ENCODE peak calls at places on chromosomes 7 and 10, in four cellular contexts. X, D, K and Y are unnamed samples.
A peak's percentile ranks its signal among the peaks of the same experiment; 100 is the strongest.

GRCh38 chr10:26516540-26517101 is 78.5 kb downstream of the APBB1IP start:
- DNase-seq in X (no peak), D (no peak), K (no peak), Y (no peak)

GRCh38 chr10:944034-944831 is 12.7 kb upstream of the LARP4B start:
- DNase-seq in X (no peak), D (peak; percentile 79), K (peak; percentile 39), Y (peak; percentile 51)

GRCh38 chr7:103065666-103066065 is 8.9 kb downstream of the FBXL13 start:
- DNase-seq in X (peak; percentile 74), D (no peak), K (peak; percentile 34), Y (no peak)

GRCh38 chr7:91846436-91846835 is 34.1 kb downstream of the MTERF1 start:
- DNase-seq in X (no peak), D (no peak), K (no peak), Y (no peak)

GRCh38 chr7:157208758-157209413 is 70.2 kb downstream of the UBE3C start:
- DNase-seq in X (no peak), D (no peak), K (no peak), Y (no peak)

GRCh38 chr10:114256822-114257221 is 17.8 kb downstream of the VWA2 start:
- DNase-seq in X (no peak), D (no peak), K (no peak), Y (no peak)

GRCh38 chr7:2016761-2017482 is 215.8 kb downstream of the MAD1L1 start:
- DNase-seq in X (no peak), D (peak; percentile 15), K (no peak), Y (peak; percentile 31)

GRCh38 chr7:68511281-68511680 is 1087.0 kb upstream of the AUTS2 start:
- DNase-seq in X (no peak), D (no peak), K (no peak), Y (no peak)

GRCh38 chr7:131145770-131146169 is 181.9 kb upstream of the MKLN1 start:
- DNase-seq in X (no peak), D (no peak), K (no peak), Y (no peak)

GRCh38 chr10:31030216-31030615 is 1.4 kb downstream of the ZNF438 start:
- DNase-seq in X (no peak), D (no peak), K (no peak), Y (no peak)

GRCh38 chr7:151399305-151399601 is 10.6 kb downstream of the WDR86 start:
- DNase-seq in X (no peak), D (no peak), K (no peak), Y (no peak)

GRCh38 chr7:37833107-37833817 is 15.1 kb upstream of the NME8 start:
- DNase-seq in X (peak; percentile 42), D (peak; percentile 50), K (peak; percentile 56), Y (no peak)

GRCh38 chr7:1709900-1710299 is 39.8 kb downstream of the ELFN1 start:
- DNase-seq in X (no peak), D (no peak), K (no peak), Y (no peak)

GRCh38 chr10:60414877-60415585 is 25.4 kb upstream of the ANK3 start:
- DNase-seq in X (no peak), D (no peak), K (no peak), Y (no peak)

GRCh38 chr7:143177374-143178119 is 5.7 kb upstream of the TAS2R39 start:
- DNase-seq in X (no peak), D (no peak), K (no peak), Y (no peak)

GRCh38 chr7:80387634-80388033 is 124.2 kb downstream of the GNAT3 start:
- DNase-seq in X (no peak), D (no peak), K (no peak), Y (no peak)

GRCh38 chr10:50322075-50322474 is 70.8 kb upstream of the ASAH2 start:
- DNase-seq in X (no peak), D (no peak), K (no peak), Y (no peak)

GRCh38 chr7:75881436-75882095 is 2.7 kb downstream of the RHBDD2 start:
- DNase-seq in X (no peak), D (no peak), K (no peak), Y (no peak)

GRCh38 chr7:234712-235553 is 42.6 kb downstream of the FAM20C start:
- DNase-seq in X (no peak), D (peak; percentile 81), K (no peak), Y (peak; percentile 83)

GRCh38 chr10:69180525-69181204 is 631 bp downstream of the SUPV3L1 start:
- DNase-seq in X (no peak), D (no peak), K (no peak), Y (no peak)

GRCh38 chr10:90407116-90407515 is 450.7 kb downstream of the HTR7 start:
- DNase-seq in X (no peak), D (no peak), K (no peak), Y (no peak)

GRCh38 chr7:48089415-48089975 is 430 bp downstream of the UPP1 start:
- DNase-seq in X (peak; percentile 52), D (peak; percentile 72), K (no peak), Y (no peak)

GRCh38 chr7:48085433-48085791 is 3.7 kb upstream of the UPP1 start:
- DNase-seq in X (no peak), D (no peak), K (no peak), Y (no peak)

GRCh38 chr7:48088559-48089414 is at the start of gene UPP1:
- DNase-seq in X (peak; percentile 86), D (peak; percentile 96), K (peak; percentile 90), Y (peak; percentile 75)

GRCh38 chr7:48085942-48086341 is 3.1 kb upstream of the UPP1 start:
- DNase-seq in X (no peak), D (no peak), K (no peak), Y (no peak)

GRCh38 chr7:48087349-48087748 is 1.7 kb upstream of the UPP1 start:
- DNase-seq in X (no peak), D (no peak), K (no peak), Y (no peak)
- TF ChIP-seq CTCF in X (no peak), D (no peak), K (no peak), Y (no peak)

GRCh38 chr7:89335490-89335889 is 540.0 kb upstream of the TEX47 start:
- DNase-seq in X (no peak), D (no peak), K (no peak), Y (no peak)

GRCh38 chr7:89332026-89332425 is 536.5 kb upstream of the TEX47 start:
- DNase-seq in X (no peak), D (no peak), K (no peak), Y (no peak)

GRCh38 chr7:89339748-89340147 is 544.2 kb upstream of the TEX47 start:
- DNase-seq in X (no peak), D (no peak), K (no peak), Y (no peak)

DNA sequence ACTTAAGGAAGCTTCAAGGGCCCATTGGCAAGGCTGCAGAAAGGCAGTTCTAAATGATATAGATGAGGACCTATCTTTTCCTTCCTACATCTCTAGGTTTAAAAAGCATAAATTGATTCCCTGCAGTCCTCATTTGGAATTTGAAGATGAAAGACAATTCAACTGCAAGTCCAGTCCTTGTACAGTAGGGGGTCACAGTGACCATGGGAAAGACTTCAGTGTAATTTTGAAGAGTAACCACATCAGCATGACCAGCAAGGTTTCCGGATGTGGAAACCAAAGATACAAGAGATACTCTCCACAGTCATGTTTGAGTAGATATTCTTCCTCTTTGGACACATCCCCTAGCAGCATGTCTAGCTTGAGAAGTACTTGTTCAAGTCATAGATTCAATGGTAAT is 539.2 kb upstream of the TEX47 start:
- DNase-seq in X (no peak), D (no peak), K (no peak), Y (no peak)
- TF ChIP-seq CTCF in X (peak; percentile 38), D (no peak), K (no peak), Y (no peak)

GRCh38 chr10:82251222-82251977 is 376.4 kb downstream of the NRG3 start:
- DNase-seq in X (no peak), D (no peak), K (no peak), Y (no peak)
- TF ChIP-seq CTCF in X (no peak), D (no peak), K (no peak), Y (no peak)

GRCh38 chr7:127254163-127254684 is 1.5 kb upstream of the GRM8 start:
- DNase-seq in X (no peak), D (no peak), K (no peak), Y (no peak)
- TF ChIP-seq CTCF in X (no peak), D (no peak), K (no peak), Y (no peak)

GRCh38 chr7:112207765-112208164 is 1.3 kb downstream of the ZNF277 start:
- DNase-seq in X (no peak), D (no peak), K (no peak), Y (no peak)

GRCh38 chr7:112204776-112205347 is 1.3 kb downstream of the DOCK4 start:
- DNase-seq in X (no peak), D (no peak), K (peak; percentile 18), Y (no peak)

GRCh38 chr7:112206238-112207105 is at the start of the genes DOCK4 and ZNF277:
- DNase-seq in X (peak; percentile 99), D (peak; percentile 99), K (peak; percentile 95), Y (peak; percentile 95)

GRCh38 chr7:112205348-112206237 is 606 bp downstream of the DOCK4 start:
- DNase-seq in X (peak; percentile 62), D (peak; percentile 79), K (peak; percentile 26), Y (peak; percentile 75)

DNA sequence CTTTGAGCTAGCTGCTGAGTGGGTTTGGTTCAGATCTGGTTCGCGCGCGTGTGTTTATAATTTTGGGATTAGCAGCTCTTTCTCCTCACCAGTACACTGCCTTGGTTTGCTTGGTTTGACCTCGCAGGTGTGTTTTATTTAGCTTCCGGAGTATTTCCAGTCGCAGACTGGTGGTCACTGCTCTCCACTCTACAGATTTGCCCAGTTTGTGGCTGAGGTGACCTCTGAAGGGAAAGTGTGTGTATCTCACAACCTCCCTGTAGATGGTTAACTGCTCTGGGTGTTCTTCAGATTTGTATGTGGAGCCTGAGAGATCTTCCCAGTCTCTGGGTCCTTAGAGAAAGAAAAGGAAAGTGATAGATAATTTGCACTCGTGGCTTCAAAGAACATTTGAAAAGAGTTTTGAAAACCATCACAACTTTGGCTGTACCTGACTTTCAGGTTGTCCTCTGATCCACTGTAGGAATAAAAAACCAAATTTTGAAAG is 654 bp downstream of the ZNF277 start:
- DNase-seq in X (no peak), D (no peak), K (peak; percentile 26), Y (no peak)
- TF ChIP-seq CTCF in X (no peak), D (no peak), K (no peak), Y (no peak)

DNA sequence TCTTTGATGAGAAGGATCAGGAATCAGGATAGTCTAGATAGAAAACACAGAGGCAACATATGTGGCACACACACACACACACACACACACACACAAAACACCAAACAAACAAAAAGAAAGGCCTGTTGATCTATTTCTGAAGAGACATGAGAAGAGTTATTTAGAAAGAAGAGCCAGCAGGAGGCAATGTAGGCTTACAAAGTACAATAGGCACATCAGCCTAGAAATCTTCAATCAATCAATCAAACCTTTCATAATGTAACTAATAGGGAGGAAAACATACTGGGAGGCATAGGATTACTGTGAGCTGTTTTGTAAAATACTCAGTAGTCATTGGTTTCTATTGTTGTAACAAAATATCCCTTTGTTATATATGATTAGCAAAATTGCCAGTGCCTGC is 47.3 kb upstream of the TES start:
- DNase-seq in X (no peak), D (no peak), K (no peak), Y (no peak)
- TF ChIP-seq CTCF in X (no peak), D (no peak), K (peak; percentile 17), Y (no peak)